ENCODE peak calls at places on chromosomes 13 and 19, in eight cellular contexts. Z, O, W, J, V, Y, D and N are unnamed samples.

GRCh38 chr13:67148219-67148583 is 81.9 kb downstream of the PCDH9 start:
- DNase-seq in Z (no peak), O (no peak), W (no peak), J (no peak), V (no peak), Y (no peak), D (peak), N (no peak)

GRCh38 chr13:27406178-27406939 is 18.1 kb upstream of the GTF3A start:
- DNase-seq in Z (peak), O (no peak), W (no peak), J (no peak), V (peak), Y (no peak), D (no peak), N (peak)

GRCh38 chr13:110471833-110472162 is 89.7 kb downstream of the RAB20 start:
- DNase-seq in Z (no peak), O (no peak), W (no peak), J (no peak), V (peak), Y (no peak), D (no peak), N (no peak)

GRCh38 chr13:99860736-99861135 is 110.8 kb downstream of the ZIC5 start:
- DNase-seq in Z (no peak), O (no peak), W (no peak), J (no peak), V (no peak), Y (no peak), D (no peak), N (no peak)

GRCh38 chr13:29877456-29878096 is 27.2 kb upstream of the UBL3 start:
- DNase-seq in Z (peak), O (no peak), W (no peak), J (no peak), V (no peak), Y (no peak), D (no peak), N (no peak)

GRCh38 chr13:112808377-112809140 is 118.7 kb downstream of the ATP11A start:
- DNase-seq in Z (no peak), O (no peak), W (no peak), J (no peak), V (no peak), Y (no peak), D (no peak), N (no peak)

GRCh38 chr13:96033220-96034015 is 19.8 kb downstream of the UGGT2 start:
- DNase-seq in Z (no peak), O (no peak), W (no peak), J (no peak), V (no peak), Y (no peak), D (no peak), N (no peak)

GRCh38 chr13:51760592-51760991 is 43.4 kb downstream of the DHRS12 start:
- DNase-seq in Z (no peak), O (no peak), W (no peak), J (no peak), V (no peak), Y (no peak), D (no peak), N (no peak)

GRCh38 chr13:108705031-108705430 is 75.6 kb downstream of the MYO16 start:
- DNase-seq in Z (no peak), O (no peak), W (no peak), J (no peak), V (no peak), Y (no peak), D (no peak), N (no peak)

GRCh38 chr13:90414691-90415596 is 932.5 kb upstream of the MIR17HG start:
- DNase-seq in Z (no peak), O (no peak), W (no peak), J (peak), V (peak), Y (no peak), D (no peak), N (no peak)

GRCh38 chr13:108812165-108812564 is 182.8 kb downstream of the MYO16 start:
- DNase-seq in Z (no peak), O (no peak), W (no peak), J (no peak), V (no peak), Y (no peak), D (no peak), N (no peak)

GRCh38 chr13:20106751-20107150 is 54.1 kb downstream of the GJA3 start:
- DNase-seq in Z (no peak), O (no peak), W (no peak), J (no peak), V (no peak), Y (no peak), D (no peak), N (no peak)

GRCh38 chr19:35558400-35559280 is 4.8 kb downstream of the ATP4A start:
- DNase-seq in Z (no peak), O (no peak), W (no peak), J (no peak), V (no peak), Y (no peak), D (no peak), N (no peak)

GRCh38 chr19:9721861-9722260 is 46.7 kb downstream of the ZNF846 start:
- DNase-seq in Z (no peak), O (no peak), W (no peak), J (no peak), V (no peak), Y (no peak), D (no peak), N (no peak)

GRCh38 chr13:47708386-47708785 is 292.7 kb downstream of the SUCLA2 start:
- DNase-seq in Z (no peak), O (no peak), W (no peak), J (peak), V (no peak), Y (no peak), D (peak), N (no peak)

GRCh38 chr19:17260842-17261325 is 3.7 kb downstream of the USHBP1 start:
- DNase-seq in Z (peak), O (peak), W (peak), J (peak), V (peak), Y (peak), D (no peak), N (peak)

GRCh38 chr19:47497821-47498520 is 14.0 kb upstream of the KPTN start:
- DNase-seq in Z (no peak), O (no peak), W (no peak), J (no peak), V (no peak), Y (no peak), D (no peak), N (no peak)

GRCh38 chr19:44847144-44848035 is 1.3 kb downstream of the NECTIN2 start:
- DNase-seq in Z (peak), O (peak), W (no peak), J (no peak), V (no peak), Y (peak), D (no peak), N (peak)

GRCh38 chr13:50908371-50908770 is 1.2 kb upstream of the RNASEH2B start:
- DNase-seq in Z (no peak), O (no peak), W (no peak), J (no peak), V (no peak), Y (no peak), D (no peak), N (no peak)

GRCh38 chr13:101492251-101492910 is 39.9 kb downstream of the ITGBL1 start:
- DNase-seq in Z (no peak), O (no peak), W (no peak), J (no peak), V (no peak), Y (no peak), D (no peak), N (no peak)

GRCh38 chr19:44611812-44612295 is 1.5 kb upstream of the IGSF23 start:
- DNase-seq in Z (peak), O (no peak), W (no peak), J (no peak), V (no peak), Y (no peak), D (no peak), N (no peak)